ENCODE peak calls at places on chromosomes 4 and X, in seven cellular contexts. H is omental fat pad, J is LoVo, C is endodermal cell, S is PC-3, R is OCI-LY7, B is COR-L47. D is an unnamed sample.

GRCh38 chr4:163063891-163064290 is 102.8 kb downstream of the NAF1 start:
- DNase-seq in J (peak), C (no peak), H (no peak), S (peak), B (no peak), R (no peak), D (peak)

GRCh38 chr4:68147079-68147478 is 17.4 kb upstream of the TMPRSS11F start:
- DNase-seq in C (no peak), B (no peak), S (no peak), R (no peak), J (no peak), H (no peak), D (no peak)

GRCh38 chr4:69874507-69874906 is 14.6 kb upstream of the SULT1E1 start:
- DNase-seq in C (no peak), B (no peak), H (no peak), J (no peak), S (peak), R (no peak), D (peak)

GRCh38 chr4:16693641-16694040 is 204.8 kb downstream of the LDB2 start:
- DNase-seq in B (no peak), R (no peak), C (no peak), H (no peak), J (no peak), S (no peak), D (no peak)

GRCh38 chr4:56757270-56757746 is 64.2 kb downstream of the SPINK2 start:
- DNase-seq in B (no peak), R (peak), S (peak), C (peak), H (no peak), J (no peak), D (peak)

GRCh38 chr4:116027311-116027710 is 913.9 kb upstream of the NDST4 start:
- DNase-seq in B (no peak), S (peak), R (no peak), J (no peak), H (no peak), C (no peak), D (no peak)

GRCh38 chrX:13029341-13029740 is 15.1 kb downstream of the FAM9C start:
- DNase-seq in B (no peak), R (no peak), S (peak), C (peak), J (peak), H (no peak), D (peak)

GRCh38 chr4:150366487-150366999 is 215.4 kb upstream of the MAB21L2 start:
- DNase-seq in C (peak), S (no peak), J (no peak), H (no peak), B (peak), R (no peak), D (no peak)

GRCh38 chrX:80648023-80648422 is 161.7 kb downstream of the BRWD3 start:
- DNase-seq in H (no peak), S (peak), B (no peak), C (no peak), J (no peak), R (peak), D (peak)

GRCh38 chr4:174198396-174199179 is 84.9 kb downstream of the FBXO8 start:
- DNase-seq in B (no peak), H (no peak), S (peak), R (no peak), J (no peak), C (no peak), D (peak)

GRCh38 chrX:121987835-121988234 is 940.4 kb downstream of the GLUD2 start:
- DNase-seq in B (no peak), J (no peak), S (no peak), C (no peak), R (no peak), H (no peak), D (no peak)

GRCh38 chr4:143616771-143617170 is 83.7 kb downstream of the FREM3 start:
- DNase-seq in B (no peak), C (no peak), H (no peak), R (no peak), S (peak), J (peak), D (peak)